ENCODE peak calls at places on chromosomes 11 and 22, in seven cellular contexts. D, Y, P, B, Q, R and T are unnamed samples.

GRCh38 chr11:123173040-123173855 is 21.8 kb downstream of the CLMP start:
- DNase-seq in D (no peak), Y (peak; percentile 97), P (no peak), B (no peak), Q (no peak), R (peak; percentile 97), T (no peak)

GRCh38 chr11:112771847-112772246 is 189.4 kb upstream of the NCAM1 start:
- DNase-seq in D (no peak), Y (no peak), P (no peak), B (no peak), Q (no peak), R (no peak), T (no peak)

GRCh38 chr11:130513132-130513531 is 64.7 kb downstream of the ADAMTS15 start:
- DNase-seq in D (peak; percentile 51), Y (no peak), P (no peak), B (no peak), Q (peak; percentile 41), R (no peak), T (no peak)

GRCh38 chr11:119479685-119480275 is 56.8 kb upstream of the THY1 start:
- DNase-seq in D (no peak), Y (no peak), P (no peak), B (no peak), Q (no peak), R (peak; percentile 31), T (no peak)

GRCh38 chr11:68891356-68891948 is 12.2 kb downstream of the MRPL21 start:
- DNase-seq in D (no peak), Y (no peak), P (no peak), B (peak; percentile 41), Q (peak; percentile 43), R (no peak), T (no peak)

GRCh38 chr11:113159967-113160621 is 154.3 kb upstream of the TTC12 start:
- DNase-seq in D (no peak), Y (no peak), P (no peak), B (no peak), Q (no peak), R (no peak), T (no peak)

GRCh38 chr11:14288189-14288935 is 70.6 kb downstream of the RRAS2 start:
- DNase-seq in D (no peak), Y (peak; percentile 74), P (no peak), B (no peak), Q (no peak), R (peak; percentile 68), T (peak; percentile 61)

GRCh38 chr11:71485063-71485399 is 32.0 kb downstream of the NADSYN1 start:
- DNase-seq in D (no peak), Y (no peak), P (no peak), B (no peak), Q (no peak), R (no peak), T (no peak)

GRCh38 chr11:12802418-12803085 is 128.3 kb downstream of the TEAD1 start:
- DNase-seq in D (no peak), Y (no peak), P (no peak), B (no peak), Q (peak; percentile 94), R (peak; percentile 78), T (peak; percentile 99)

GRCh38 chr11:59426361-59427067 is at the start of gene OR5A2:
- DNase-seq in D (no peak), Y (no peak), P (no peak), B (no peak), Q (no peak), R (no peak), T (no peak)

GRCh38 chr22:20650294-20651207 is 123.4 kb upstream of the SERPIND1 start:
- DNase-seq in D (no peak), Y (no peak), P (no peak), B (no peak), Q (no peak), R (no peak), T (no peak)

GRCh38 chr11:115168229-115168671 is 336.0 kb downstream of the CADM1 start:
- DNase-seq in D (no peak), Y (no peak), P (no peak), B (no peak), Q (peak; percentile 55), R (no peak), T (no peak)

GRCh38 chr11:18697581-18697980 is 998 bp upstream of the TMEM86A start:
- DNase-seq in D (no peak), Y (no peak), P (no peak), B (no peak), Q (no peak), R (no peak), T (no peak)

GRCh38 chr11:18700375-18700774 is 1.8 kb downstream of the TMEM86A start:
- DNase-seq in D (no peak), Y (no peak), P (no peak), B (no peak), Q (no peak), R (no peak), T (no peak)

GRCh38 chr11:18699269-18699596 is 654 bp downstream of the TMEM86A start:
- DNase-seq in D (no peak), Y (no peak), P (no peak), B (no peak), Q (no peak), R (no peak), T (no peak)

GRCh38 chr11:18699848-18700261 is 1.3 kb downstream of the TMEM86A start:
- DNase-seq in D (peak; percentile 73), Y (no peak), P (no peak), B (no peak), Q (no peak), R (no peak), T (no peak)

DNA sequence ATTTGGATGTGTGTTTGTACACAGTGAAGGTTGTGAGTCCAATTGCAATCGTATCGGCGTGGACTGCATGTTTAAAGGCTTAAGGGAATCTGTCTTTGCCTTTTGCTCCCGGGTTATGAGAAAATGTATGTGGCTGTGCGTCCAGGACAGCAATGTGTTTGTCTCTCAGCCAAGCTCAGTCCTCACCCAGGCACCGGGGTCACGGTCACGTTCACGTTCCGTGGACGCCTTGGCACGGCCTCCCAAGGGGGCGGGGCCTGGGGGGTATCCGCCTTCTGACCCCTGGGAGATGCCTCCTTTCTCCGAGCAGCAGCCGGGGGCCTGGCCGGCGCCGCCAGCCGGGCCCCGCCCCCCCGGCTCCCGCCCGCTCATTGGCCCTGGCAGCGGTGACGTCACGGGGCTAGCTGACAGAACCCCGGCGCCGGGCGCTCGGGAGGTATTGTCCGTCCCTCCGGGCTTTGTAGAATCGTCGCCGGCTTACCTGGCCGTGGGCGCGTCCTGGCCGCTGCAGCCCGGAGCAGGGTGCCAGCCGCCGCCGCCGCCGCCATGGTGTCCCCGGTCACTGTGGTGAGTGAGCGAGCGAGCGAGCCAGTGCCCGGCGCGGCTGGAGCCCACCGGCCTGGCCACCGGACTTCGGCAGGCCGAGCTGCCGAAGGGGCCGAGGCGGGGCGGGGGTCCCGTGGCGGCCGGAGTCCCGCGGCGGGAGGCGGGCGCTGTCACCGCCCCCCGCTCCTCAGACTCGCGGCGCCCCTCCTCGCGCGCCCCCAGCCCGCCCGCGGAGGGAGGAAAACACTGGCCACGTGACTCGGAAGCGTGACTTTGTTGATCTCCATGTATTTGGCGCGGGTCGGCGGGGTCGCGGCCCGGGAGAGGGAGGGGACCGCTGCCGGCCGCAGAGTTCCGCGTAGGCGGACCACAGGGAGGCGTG is at the start of gene TMEM86A:
- DNase-seq in D (peak; percentile 96), Y (no peak), P (peak; percentile 85), B (peak; percentile 98), Q (peak; percentile 96), R (no peak), T (no peak)
- H3K4me3 ChIP-seq in D (peak within 1 kb of the TSS; percentile 61), Y (peak within 1 kb of the TSS; percentile 62), P (peak within 1 kb of the TSS; percentile 72), B (peak within 1 kb of the TSS; percentile 87), Q (peak within 1 kb of the TSS; percentile 71), R (peak within 1 kb of the TSS; percentile 54), T (peak within 1 kb of the TSS; percentile 60)

DNA sequence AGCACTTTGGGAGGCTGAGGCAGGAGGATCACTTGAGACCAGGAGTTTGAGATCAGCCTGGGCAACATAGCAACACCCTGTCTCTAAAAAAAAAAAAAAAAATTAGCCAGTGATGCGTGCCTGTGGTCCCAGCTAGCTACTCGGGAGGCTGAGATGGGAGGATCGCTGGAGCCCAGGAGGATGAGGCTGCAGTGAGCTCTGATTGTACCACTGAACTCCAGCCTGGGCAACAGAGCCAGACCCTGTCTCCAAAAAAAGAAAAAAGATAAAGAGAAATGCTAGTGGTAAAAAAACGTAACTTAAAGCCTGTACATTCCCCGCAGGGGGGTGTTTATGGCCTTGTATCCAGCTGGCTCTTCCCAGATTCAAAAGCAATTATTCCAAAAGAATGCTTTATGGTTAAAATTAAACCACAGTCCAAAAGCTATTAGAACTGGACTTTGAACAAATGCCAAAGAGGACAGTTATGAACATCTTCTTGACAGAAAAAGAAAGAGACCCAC is 16.4 kb upstream of the SNX32 start:
- DNase-seq in D (no peak), Y (no peak), P (no peak), B (no peak), Q (no peak), R (peak; percentile 16), T (no peak)
- H3K4me3 ChIP-seq in D (no peak overlapping the region), Y (peak overlapping the region; percentile 77), P (peak overlapping the region; percentile 75), B (peak overlapping the region; percentile 66), Q (peak overlapping the region; percentile 67), R (peak overlapping the region; percentile 49), T (peak overlapping the region; percentile 64)

DNA sequence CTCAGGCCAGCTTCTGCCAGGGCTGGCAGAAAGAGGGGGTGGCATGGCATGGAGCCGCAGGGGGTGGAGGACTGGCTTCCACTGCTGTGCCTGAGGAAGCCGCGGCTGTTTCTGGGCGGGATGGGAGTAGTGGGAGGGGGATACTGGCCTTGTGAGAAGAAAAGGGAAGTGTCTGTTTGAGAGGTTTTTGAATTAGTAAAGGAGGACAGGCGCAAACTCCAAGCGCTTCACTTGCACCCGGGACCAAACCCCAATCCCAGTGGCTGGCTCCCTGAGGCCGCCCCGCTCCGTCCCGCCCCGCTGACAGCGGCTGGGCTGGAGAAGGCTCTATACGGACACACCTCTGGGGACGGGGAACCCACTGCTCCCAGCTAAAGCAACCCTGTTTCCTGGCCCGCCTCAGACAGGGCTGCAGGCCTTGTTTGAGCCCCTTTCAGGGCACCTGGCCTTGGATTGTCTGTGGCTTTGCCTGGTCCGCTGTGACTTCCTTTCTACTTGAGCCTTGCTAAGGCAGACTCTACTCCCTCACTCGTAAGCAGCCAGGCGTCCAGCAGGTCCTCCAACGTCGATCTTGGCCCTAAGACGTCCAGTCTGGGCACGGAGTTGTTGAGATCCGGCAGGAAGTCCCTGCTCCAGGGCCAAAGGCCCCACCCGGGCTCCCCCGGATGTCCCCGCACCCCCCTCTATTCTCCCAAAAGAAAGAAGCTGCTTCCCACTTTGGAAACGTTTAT is 2.2 kb downstream of the APOA1 start:
- DNase-seq in D (no peak), Y (no peak), P (no peak), B (no peak), Q (no peak), R (no peak), T (no peak)
- H3K4me3 ChIP-seq in D (no peak overlapping the region), Y (peak overlapping the region; percentile 13), P (peak overlapping the region; percentile 57), B (peak overlapping the region; percentile 47), Q (no peak overlapping the region), R (peak overlapping the region; percentile 31), T (peak overlapping the region; percentile 33)

DNA sequence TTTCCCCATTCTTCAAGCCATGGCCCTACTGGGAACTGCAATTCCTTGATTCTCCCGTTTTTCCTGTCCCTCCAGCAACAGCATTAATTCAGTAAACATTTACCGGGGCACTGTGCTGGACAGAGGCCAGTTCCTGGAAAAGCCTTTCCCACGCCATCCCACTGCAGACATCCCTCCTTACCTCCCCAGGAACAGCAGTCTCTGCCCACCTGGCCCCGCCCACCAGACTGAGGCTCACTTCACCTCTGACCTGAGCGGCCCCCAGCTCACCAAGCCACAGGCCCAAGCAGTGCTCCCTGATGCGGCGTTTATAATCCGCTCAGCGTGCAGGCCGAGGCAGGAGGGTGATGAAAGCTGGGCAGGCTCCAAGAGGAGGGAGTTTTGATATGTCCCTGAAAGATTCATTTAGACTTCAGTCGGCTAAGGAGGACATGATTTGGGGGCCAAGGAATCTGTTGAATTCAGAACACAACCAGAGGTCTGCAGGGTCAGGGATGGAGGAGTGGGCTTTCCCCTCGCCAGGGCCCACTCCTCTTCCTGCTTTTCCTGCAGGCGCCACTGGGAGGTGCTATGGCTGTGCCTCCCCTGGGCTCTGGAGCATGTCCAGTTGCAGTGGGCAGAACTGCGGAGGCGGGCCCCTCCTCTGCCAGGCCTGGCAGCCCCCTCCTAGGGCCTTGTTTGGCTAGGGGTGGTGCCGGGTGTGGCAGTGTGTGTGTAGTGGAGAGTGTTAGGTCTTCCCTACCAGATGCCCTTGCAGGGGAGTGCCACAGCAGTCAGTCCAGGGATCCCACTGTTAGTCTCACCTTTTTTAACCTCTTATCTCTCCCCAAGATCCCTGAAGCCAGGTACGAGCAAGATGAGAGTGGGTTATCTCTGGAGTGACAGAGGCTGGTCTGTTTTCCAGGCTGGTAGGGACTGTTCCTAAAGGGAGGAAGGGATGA is 1.4 kb upstream of the TAGLN start:
- DNase-seq in D (peak; percentile 89), Y (no peak), P (peak; percentile 43), B (no peak), Q (peak; percentile 51), R (no peak), T (no peak)
- H3K4me3 ChIP-seq in D (peak overlapping the region; percentile 46), Y (peak overlapping the region; percentile 88), P (no peak overlapping the region), B (no peak overlapping the region), Q (no peak overlapping the region), R (no peak overlapping the region), T (no peak overlapping the region)